ENCODE peak calls at places on chromosomes 5 and 9, in seven cellular contexts. T is uterus, H is foreskin fibroblast, V is PC-9, J is mucosa of descending colon, Y is sigmoid colon, Z is AG04450. K is an unnamed sample.

GRCh38 chr5:107744418-107745330 is 73.9 kb upstream of the EFNA5 start:
- DNase-seq in T (no peak), H (no peak), V (no peak), J (no peak), Y (no peak), Z (no peak), K (no peak)

GRCh38 chr5:53425598-53426516 is 54.6 kb upstream of the FST start:
- DNase-seq in T (no peak), H (peak), V (no peak), J (no peak), Y (no peak), Z (no peak), K (no peak)

GRCh38 chr5:3324421-3325101 is 271.1 kb upstream of the IRX1 start:
- DNase-seq in T (no peak), H (no peak), V (no peak), J (no peak), Y (peak), Z (no peak), K (no peak)

GRCh38 chr9:13485068-13485596 is 205.6 kb upstream of the MPDZ start:
- DNase-seq in T (peak), H (peak), V (peak), J (no peak), Y (peak), Z (no peak), K (peak)

GRCh38 chr9:4762108-4762888 is 21.3 kb upstream of the AK3 start:
- DNase-seq in T (peak), H (peak), V (no peak), J (peak), Y (peak), Z (peak), K (peak)

GRCh38 chr5:6785161-6785860 is 72.1 kb downstream of the TENT4A start:
- DNase-seq in T (no peak), H (no peak), V (peak), J (no peak), Y (no peak), Z (no peak), K (no peak)

GRCh38 chr5:98763001-98763630 is 10.3 kb upstream of the RGMB start:
- DNase-seq in T (no peak), H (peak), V (no peak), J (no peak), Y (no peak), Z (peak), K (no peak)

GRCh38 chr5:174606153-174606552 is 118.2 kb upstream of the MSX2 start:
- DNase-seq in T (no peak), H (no peak), V (no peak), J (no peak), Y (no peak), Z (no peak), K (no peak)

GRCh38 chr5:76692651-76693050 is 23.3 kb upstream of the F2R start:
- DNase-seq in T (no peak), H (no peak), V (no peak), J (no peak), Y (no peak), Z (no peak), K (no peak)

GRCh38 chr5:135353952-135354721 is 44.9 kb downstream of the MACROH2A1 start:
- DNase-seq in T (no peak), H (peak), V (no peak), J (no peak), Y (peak), Z (peak), K (no peak)

DNA sequence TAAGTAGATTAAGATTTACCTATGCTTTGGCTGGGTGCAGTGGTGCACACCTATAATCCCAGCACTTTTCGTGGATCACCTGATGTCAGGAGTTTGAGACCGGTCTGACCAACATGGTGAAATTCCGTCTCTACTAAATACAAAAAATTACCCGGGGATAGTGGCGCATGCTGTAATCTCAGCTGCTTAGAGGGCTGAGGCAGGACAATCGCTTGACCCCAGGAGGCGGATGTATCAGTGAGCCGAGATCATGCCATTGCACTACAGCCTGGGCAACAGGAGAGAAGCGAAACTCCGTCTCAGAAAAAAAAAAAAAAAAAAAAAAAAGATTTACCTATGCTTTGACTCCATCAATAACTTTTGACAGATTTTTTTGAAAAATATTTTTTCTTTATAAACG is 267.1 kb upstream of the SEMA6A start:
- DNase-seq in T (no peak), H (no peak), V (no peak), J (no peak), Y (no peak), Z (no peak), K (no peak)
- H3K4me3 ChIP-seq in T (no peak), H (no peak), V (no peak), J (no peak), Y (no peak), Z (no peak), K (no peak)

GRCh38 chr5:10607666-10608442 is 44.0 kb downstream of the ANKRD33B start:
- DNase-seq in T (peak), H (peak), V (no peak), J (no peak), Y (peak), Z (no peak), K (no peak)
- TF ChIP-seq CTCF in T (no peak), H (peak), V (no peak), J (no peak), Y (no peak), Z (peak), K (peak)

DNA sequence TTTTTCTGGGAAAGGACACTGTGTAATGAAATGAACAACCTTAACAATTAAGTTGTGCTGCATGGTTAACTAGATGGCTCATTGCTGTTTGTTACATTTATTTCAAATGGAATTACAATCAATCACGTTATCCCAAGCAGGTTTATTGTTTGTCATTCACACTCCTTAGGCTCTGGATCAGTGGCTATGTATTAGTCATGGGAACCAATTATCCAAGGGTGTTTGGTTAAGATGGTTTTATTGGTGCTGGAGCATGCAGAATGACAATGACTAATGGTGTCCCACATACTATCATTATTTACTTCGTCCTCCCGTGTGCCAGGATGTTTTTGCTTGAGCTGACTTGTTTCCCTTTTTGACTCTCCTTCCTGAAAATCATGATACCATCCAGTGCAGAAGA is 10.6 kb upstream of the TRPC7 start:
- DNase-seq in T (no peak), H (no peak), V (peak), J (no peak), Y (no peak), Z (no peak), K (peak)
- H3K4me3 ChIP-seq in T (no peak), H (no peak), V (no peak), J (no peak), Y (no peak), Z (no peak), K (no peak)

GRCh38 chr5:127599321-127599720 is 49.6 kb upstream of the CTXN3 start:
- DNase-seq in T (no peak), H (no peak), V (no peak), J (no peak), Y (no peak), Z (no peak), K (no peak)
- TF ChIP-seq CTCF in T (no peak), H (no peak), V (no peak), J (no peak), Y (no peak), Z (no peak), K (no peak)

GRCh38 chr9:136324501-136325300 is 2.6 kb upstream of the GPSM1 start:
- DNase-seq in T (no peak), H (no peak), V (no peak), J (no peak), Y (no peak), Z (no peak), K (no peak)

GRCh38 chr9:136326777-136327312 is 494 bp upstream of the GPSM1 start:
- DNase-seq in T (no peak), H (peak), V (no peak), J (no peak), Y (no peak), Z (no peak), K (no peak)

GRCh38 chr9:136327313-136327971 is at the start of gene GPSM1:
- DNase-seq in T (peak), H (peak), V (no peak), J (no peak), Y (peak), Z (no peak), K (no peak)

GRCh38 chr9:136325354-136325753 is 2.0 kb upstream of the GPSM1 start:
- DNase-seq in T (no peak), H (no peak), V (no peak), J (no peak), Y (no peak), Z (no peak), K (no peak)

GRCh38 chr9:136326061-136326776 is 1.1 kb upstream of the GPSM1 start:
- DNase-seq in T (no peak), H (peak), V (no peak), J (no peak), Y (no peak), Z (peak), K (no peak)
- H3K4me3 ChIP-seq in T (peak), H (peak), V (no peak), J (no peak), Y (no peak), Z (peak), K (no peak)

DNA sequence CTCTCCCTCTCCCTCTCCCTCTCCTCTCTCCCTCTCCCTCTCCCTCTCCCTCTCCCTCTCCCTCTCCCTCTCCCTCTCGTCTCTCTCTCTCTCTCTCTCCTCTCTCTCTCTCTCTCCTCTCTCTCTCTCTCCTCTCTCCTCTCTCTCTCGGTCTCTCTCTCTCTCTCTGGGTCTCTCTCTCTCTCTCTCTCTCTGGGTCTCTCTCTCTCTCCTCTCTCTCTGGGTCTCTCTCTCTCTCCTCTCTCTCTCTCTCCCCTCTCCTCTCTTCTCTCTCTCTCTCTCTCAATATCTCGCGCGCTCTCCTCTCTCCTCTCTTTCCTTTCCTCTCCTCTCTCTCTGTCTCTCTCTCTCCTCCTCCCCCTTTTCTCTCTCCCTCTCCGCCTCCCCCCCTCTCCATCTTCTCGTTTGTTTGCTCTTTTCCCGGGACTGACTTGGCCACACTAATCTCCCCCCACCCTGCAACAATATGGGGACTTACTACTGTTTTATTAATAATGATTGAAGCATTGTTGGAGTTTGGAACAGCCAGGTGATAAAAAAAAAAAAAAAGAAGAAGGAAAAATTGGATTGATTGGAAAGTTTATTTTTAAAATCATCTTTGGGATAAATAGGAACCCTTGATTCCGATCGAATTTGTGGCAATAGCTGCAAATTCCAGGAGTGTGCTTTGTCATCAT is 857 bp upstream of the NR2F1-AS1 start:
- DNase-seq in T (no peak), H (peak), V (no peak), J (no peak), Y (peak), Z (peak), K (no peak)
- TF ChIP-seq CTCF in T (peak), H (no peak), V (peak), J (no peak), Y (no peak), Z (no peak), K (no peak)

DNA sequence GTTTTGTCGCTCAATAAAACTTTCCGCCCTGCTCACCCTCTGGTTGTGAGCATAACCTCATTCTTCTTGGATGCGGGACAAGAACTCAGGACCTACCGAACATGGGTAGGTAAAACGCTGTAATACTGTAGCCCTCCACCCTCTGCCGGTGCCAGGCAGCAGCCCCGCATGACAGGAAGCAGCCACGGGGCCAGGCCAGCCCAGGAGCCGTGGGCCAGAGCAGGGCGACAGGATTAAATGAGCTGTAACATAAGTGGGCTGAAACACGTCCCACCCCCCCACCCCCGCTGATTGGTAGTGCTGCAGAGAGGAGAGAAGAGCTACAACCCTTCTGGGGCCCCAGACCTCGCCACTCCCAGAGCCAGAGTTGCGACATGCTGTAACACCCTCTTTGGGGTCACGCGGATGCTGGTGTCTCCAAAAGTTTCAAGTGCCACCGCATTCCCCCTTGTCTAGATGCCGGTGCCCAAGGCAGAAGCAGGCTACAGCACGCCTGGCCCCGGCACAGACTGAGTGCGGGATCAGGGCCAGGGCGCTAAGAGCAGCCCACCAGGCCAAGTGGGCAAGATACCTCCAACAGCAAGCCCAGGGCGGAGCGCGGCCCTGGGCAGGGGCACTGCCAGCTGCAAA is 81.8 kb downstream of the FBXW11 start:
- DNase-seq in T (no peak), H (no peak), V (no peak), J (no peak), Y (no peak), Z (no peak), K (no peak)
- H3K4me3 ChIP-seq in T (no peak), H (no peak), V (no peak), J (no peak), Y (no peak), Z (no peak), K (no peak)

GRCh38 chr5:93681432-93681831 is 60.0 kb downstream of the POU5F2 start:
- DNase-seq in T (no peak), H (peak), V (no peak), J (no peak), Y (no peak), Z (no peak), K (no peak)
- TF ChIP-seq CTCF in T (no peak), H (peak), V (peak), J (no peak), Y (no peak), Z (peak), K (peak)

GRCh38 chr5:14872070-14872989 is 752 bp upstream of the ANKH start:
- DNase-seq in T (peak), H (peak), V (no peak), J (peak), Y (peak), Z (no peak), K (no peak)

GRCh38 chr5:14871573-14872069 is at the start of gene ANKH:
- DNase-seq in T (peak), H (peak), V (peak), J (peak), Y (peak), Z (peak), K (no peak)

GRCh38 chr5:14873790-14874189 is 2.2 kb upstream of the ANKH start:
- DNase-seq in T (no peak), H (no peak), V (no peak), J (no peak), Y (no peak), Z (no peak), K (no peak)

GRCh38 chr5:14871084-14871572 is 450 bp downstream of the ANKH start:
- DNase-seq in T (peak), H (no peak), V (no peak), J (peak), Y (peak), Z (no peak), K (no peak)

GRCh38 chr5:14873093-14873492 is 1.5 kb upstream of the ANKH start:
- DNase-seq in T (no peak), H (no peak), V (no peak), J (no peak), Y (no peak), Z (no peak), K (no peak)
- H3K4me3 ChIP-seq in T (no peak), H (peak), V (no peak), J (no peak), Y (peak), Z (no peak), K (no peak)

GRCh38 chr9:113421726-113422125 is 11.2 kb downstream of the C9orf43 start:
- DNase-seq in T (no peak), H (no peak), V (no peak), J (no peak), Y (no peak), Z (no peak), K (no peak)

GRCh38 chr9:113416149-113416726 is 5.7 kb downstream of the C9orf43 start:
- DNase-seq in T (no peak), H (no peak), V (no peak), J (no peak), Y (no peak), Z (no peak), K (no peak)

GRCh38 chr9:113417370-113417769 is 6.8 kb downstream of the C9orf43 start:
- DNase-seq in T (no peak), H (no peak), V (no peak), J (no peak), Y (no peak), Z (no peak), K (no peak)
- TF ChIP-seq CTCF in T (no peak), H (no peak), V (no peak), J (no peak), Y (no peak), Z (no peak), K (no peak)